ENCODE peak calls at places on chromosome 16, in four cellular contexts. A is Karpas-422, Y is neural progenitor cell, R is IMR-90. U is an unnamed sample. For H3K4me1, the result is how much of the 10 kb centered on the place peaks cover.

GRCh38 chr16:78211951-78212350 is 112.5 kb downstream of the WWOX start:
- DNase-seq in Y (no peak), R (no peak), A (no peak), U (no peak)

GRCh38 chr16:25079637-25080375 is 31.7 kb upstream of the LCMT1 start:
- DNase-seq in A (no peak), R (no peak), Y (no peak), U (no peak)

GRCh38 chr16:78984324-78984723 is 616.2 kb downstream of the MAF start:
- DNase-seq in Y (no peak), A (no peak), R (no peak), U (no peak)

GRCh38 chr16:6356881-6357280 is 975.8 kb upstream of the RBFOX1 start:
- DNase-seq in Y (no peak), R (no peak), A (no peak), U (no peak)

GRCh38 chr16:80250376-80250775 is 290.4 kb upstream of the DYNLRB2 start:
- DNase-seq in A (no peak), R (no peak), Y (no peak), U (peak)

GRCh38 chr16:61834082-61834481 is 202.2 kb downstream of the CDH8 start:
- DNase-seq in Y (no peak), R (no peak), A (no peak), U (no peak)

GRCh38 chr16:27204232-27204915 is 1.0 kb downstream of the KDM8 start:
- DNase-seq in Y (no peak), R (no peak), A (peak), U (peak)

GRCh38 chr16:12907670-12908233 is 6.4 kb downstream of the SHISA9 start:
- DNase-seq in Y (peak), A (peak), R (no peak), U (peak)

GRCh38 chr16:51393381-51394005 is 242.4 kb upstream of the SALL1 start:
- DNase-seq in Y (no peak), R (peak), A (no peak), U (peak)

GRCh38 chr16:69889295-69889964 is 61.7 kb upstream of the CLEC18A start:
- DNase-seq in Y (no peak), R (no peak), A (no peak), U (no peak)

DNA sequence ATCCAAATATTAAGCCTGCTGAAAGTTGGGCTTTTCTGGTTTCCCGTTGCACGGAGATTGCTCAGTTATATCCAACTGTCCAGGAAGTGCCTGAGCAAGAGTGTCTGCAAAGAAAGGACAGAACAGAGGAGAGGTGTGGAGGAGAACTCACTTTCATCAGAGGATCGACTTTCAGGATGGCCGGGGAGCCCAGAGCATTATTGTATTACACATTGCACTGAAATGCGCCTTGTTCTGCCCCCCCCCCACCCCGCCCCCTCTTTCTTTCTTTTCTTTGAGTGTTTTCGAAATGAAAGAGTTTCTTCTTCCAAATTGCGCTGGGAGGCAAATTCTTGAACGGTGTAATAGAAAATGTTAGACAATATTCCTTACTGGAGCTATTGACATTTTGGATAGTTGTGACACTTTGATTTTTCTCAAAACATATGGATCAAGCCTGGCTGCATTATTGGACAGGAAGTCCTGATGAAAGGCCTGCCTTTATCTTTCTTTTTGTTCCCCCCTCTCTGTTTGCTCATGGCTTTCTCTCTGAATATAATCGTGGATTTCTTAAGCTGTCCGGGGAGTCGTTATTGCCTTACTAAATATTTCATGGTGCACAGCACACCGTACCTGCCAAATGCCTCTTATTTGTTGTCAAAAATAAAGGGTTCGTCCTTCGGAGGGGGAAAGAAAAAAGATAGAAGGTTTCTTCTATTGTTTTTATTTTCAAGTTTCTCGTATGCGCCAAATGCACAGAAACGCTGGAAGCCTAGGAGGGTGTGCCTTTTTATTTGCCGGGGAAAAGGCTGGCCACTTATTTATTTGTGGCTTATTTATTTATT is 110.8 kb downstream of the IRX3 start:
- DNase-seq in Y (no peak), A (no peak), R (no peak), U (peak)
- H3K4me1 ChIP-seq in Y (half or more), A (under half), R (under half), U (under half)

GRCh38 chr16:89530401-89531381 is 22.5 kb downstream of the SPG7 start:
- DNase-seq in A (no peak), Y (no peak), R (no peak), U (no peak)

GRCh38 chr16:89529097-89529496 is 20.9 kb downstream of the SPG7 start:
- DNase-seq in R (no peak), Y (no peak), A (no peak), U (no peak)

GRCh38 chr16:89522287-89522686 is 14.1 kb downstream of the SPG7 start:
- DNase-seq in R (no peak), Y (no peak), A (no peak), U (no peak)

GRCh38 chr16:89523680-89524344 is 15.6 kb downstream of the SPG7 start:
- DNase-seq in Y (no peak), A (no peak), R (no peak), U (no peak)

DNA sequence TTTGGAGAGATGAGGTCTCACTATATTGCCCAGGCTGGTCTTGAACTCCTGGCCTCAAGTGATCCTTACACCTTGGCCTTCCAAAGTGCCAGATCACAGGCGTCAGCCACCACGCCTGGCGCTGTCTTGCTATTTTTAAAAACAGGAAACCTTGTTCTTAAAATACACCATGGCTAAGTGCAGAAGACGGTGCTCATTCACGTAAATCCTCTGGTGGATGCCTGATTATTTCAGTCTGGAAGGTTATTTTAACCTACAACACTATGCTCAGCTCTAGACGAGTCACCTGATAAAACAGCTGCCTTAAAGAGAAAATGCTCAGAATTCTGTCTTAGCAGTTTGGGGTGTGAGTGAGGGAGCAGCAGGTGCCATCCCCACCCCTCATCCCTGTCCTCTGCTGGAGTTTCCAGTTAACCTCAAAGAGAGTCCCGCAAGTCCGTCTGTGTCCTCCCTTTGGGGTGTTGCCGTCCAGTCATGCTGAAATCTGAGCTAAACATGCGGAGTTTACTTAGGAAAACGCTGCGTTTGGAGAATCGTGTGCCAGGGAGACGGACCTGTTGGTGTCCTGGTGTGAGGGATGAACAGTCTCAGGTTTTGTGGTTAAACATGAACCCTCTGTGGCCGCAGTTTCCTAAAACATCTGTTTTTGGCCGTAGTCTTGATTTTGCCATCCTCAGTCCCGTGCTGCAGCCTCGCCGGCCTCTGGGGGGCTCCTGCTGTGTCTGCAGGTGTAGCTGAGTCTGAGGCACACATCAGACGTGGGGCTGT is 17.1 kb downstream of the SPG7 start:
- DNase-seq in A (no peak), R (no peak), Y (no peak), U (no peak)
- H3K4me2 ChIP-seq in A (no peak), R (no peak), Y (no peak), U (no peak)

GRCh38 chr16:23141033-23141432 is 8.2 kb downstream of the USP31 start:
- DNase-seq in Y (no peak), A (peak), R (no peak), U (no peak)
- H3K4me1 ChIP-seq in Y (under half), A (under half), R (under half), U (under half)

GRCh38 chr16:87965973-87966667 is 14.9 kb downstream of the BANP start:
- DNase-seq in A (no peak), R (peak), Y (no peak), U (peak)
- H3K4me2 ChIP-seq in A (no peak), R (peak), Y (no peak), U (peak)

GRCh38 chr16:30950516-30951073 is 1.7 kb downstream of the ORAI3 start:
- DNase-seq in R (no peak), Y (no peak), A (no peak), U (no peak)

GRCh38 chr16:30951193-30951592 is 2.3 kb downstream of the ORAI3 start:
- DNase-seq in Y (no peak), R (no peak), A (no peak), U (no peak)

GRCh38 chr16:30948956-30949654 is at the start of gene ORAI3:
- DNase-seq in A (peak), Y (peak), R (peak), U (peak)

GRCh38 chr16:30948087-30948955 is 547 bp upstream of the ORAI3 start:
- DNase-seq in Y (peak), R (peak), A (peak), U (peak)

DNA sequence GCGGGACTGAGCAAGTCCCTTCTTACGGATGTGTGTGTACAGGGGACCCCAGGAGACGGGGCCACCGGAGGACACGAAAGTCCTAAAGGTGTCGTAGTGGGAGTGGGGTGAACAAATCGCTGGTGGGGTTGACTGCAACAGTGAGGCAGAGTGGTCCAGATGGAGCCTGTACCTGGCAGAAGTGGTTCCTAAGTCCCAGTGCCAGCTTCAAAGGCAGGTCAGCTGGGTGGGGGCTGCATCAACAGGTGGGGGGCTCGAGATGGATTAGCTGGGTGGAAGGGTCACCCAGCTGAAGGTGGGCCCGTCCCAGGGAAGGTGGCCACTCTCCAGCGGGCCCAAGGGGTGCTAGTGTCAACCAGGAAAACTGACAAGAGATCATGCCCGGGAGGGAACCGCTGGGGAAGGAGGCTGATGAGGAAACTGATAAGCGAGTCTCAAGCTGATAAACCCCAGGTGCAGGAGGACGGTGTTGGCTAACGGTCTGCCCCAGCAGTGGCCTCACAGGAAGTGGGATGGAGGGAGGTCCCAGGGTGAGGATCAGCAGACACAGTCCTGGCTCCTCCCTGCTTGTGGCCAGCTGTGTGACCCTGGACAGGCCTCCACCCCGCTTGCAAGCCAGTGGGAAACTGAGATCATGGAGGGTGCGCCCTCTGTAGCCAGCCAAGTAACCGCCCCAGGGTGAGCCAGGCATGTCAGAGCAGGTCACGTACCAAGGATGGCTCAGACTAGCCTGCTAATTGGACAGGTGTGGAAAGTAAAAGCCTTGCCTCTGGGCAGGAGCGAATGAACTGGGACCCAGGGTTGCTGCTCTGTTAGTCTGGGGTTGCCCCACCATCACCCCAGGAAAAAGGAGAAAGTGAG is 1.0 kb downstream of the ORAI3 start:
- DNase-seq in A (peak), R (peak), Y (peak), U (peak)
- H3K4me1 ChIP-seq in A (under half), R (under half), Y (under half), U (under half)

DNA sequence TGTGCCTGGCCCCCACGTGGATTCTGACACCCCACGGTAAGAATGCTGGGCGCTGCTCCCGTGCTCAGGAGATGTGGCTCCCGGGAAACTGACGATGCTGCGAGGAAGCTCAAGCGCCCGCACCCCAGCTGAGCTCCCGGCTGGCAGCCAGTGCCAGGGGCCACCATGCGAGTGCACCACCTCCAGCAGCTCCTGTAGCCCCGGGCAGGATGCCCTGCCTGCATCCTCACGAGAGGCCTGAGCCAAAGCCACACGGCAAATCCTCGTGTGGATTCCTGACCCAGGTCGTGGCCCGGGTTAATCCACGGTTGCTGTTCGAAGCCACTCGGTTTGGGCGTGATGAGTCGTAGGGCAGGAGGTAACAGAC is 11.6 kb upstream of the DPEP1 start:
- DNase-seq in A (no peak), R (no peak), Y (no peak), U (peak)
- H3K4me2 ChIP-seq in A (no peak), R (peak), Y (peak), U (peak)

DNA sequence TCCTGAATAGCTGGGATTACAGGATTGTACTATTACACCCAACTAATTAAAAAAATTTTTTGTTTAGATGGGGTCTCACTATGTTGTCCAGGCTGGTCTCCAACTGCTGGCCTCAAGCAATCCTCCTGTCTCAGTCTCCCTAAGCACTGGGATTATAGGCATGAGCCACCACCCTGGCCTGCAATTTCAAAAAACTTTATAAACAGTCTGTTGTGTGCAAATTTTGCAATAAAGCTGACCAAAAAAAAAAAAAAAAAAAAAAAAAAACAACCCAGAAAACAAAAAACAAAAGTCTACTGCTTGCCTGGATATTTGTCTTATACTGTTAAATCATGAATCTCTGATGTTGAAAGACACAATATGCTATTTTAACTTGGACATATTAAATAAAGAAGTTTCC is 4.4 kb downstream of the CREBBP start:
- DNase-seq in R (no peak), A (no peak), Y (no peak), U (no peak)
- H3K4me1 ChIP-seq in R (under half), A (half or more), Y (half or more), U (half or more)